ENCODE peak calls at places on chromosomes 5 and 9, in nine cellular contexts. U is amniotic stem cell; D is spleen; G is activated T-cell treated with anti-CD3 and anti-CD28 coated beads, Interleukin-2, amount 50 U/mL, for 4 hours; A is GM04503; I is heart right ventricle; B is omental fat pad; E is psoas muscle; X is NCI-H1092. C is an unnamed sample.

GRCh38 chr9:126298319-126298801 is 28.3 kb upstream of the MVB12B start:
- DNase-seq in U (no peak), D (no peak), G (no peak), A (no peak), I (no peak), B (no peak), E (no peak), X (no peak), C (no peak)

GRCh38 chr5:75234251-75234650 is 2.4 kb downstream of the ANKRD31 start:
- DNase-seq in U (no peak), D (no peak), G (no peak), A (no peak), I (no peak), B (no peak), E (no peak), X (no peak), C (no peak)

GRCh38 chr5:64566531-64566930 is 60.7 kb downstream of the RGS7BP start:
- DNase-seq in U (no peak), D (no peak), G (no peak), A (no peak), I (no peak), B (no peak), E (no peak), X (no peak), C (no peak)

GRCh38 chr5:106374956-106375355 is 1295.8 kb downstream of the EFNA5 start:
- DNase-seq in U (no peak), D (no peak), G (no peak), A (no peak), I (no peak), B (no peak), E (no peak), X (no peak), C (peak; percentile 62)

GRCh38 chr5:5533927-5534326 is 111.5 kb downstream of the ICE1 start:
- DNase-seq in U (no peak), D (no peak), G (no peak), A (no peak), I (no peak), B (no peak), E (no peak), X (no peak), C (no peak)

GRCh38 chr9:818958-819357 is 22.5 kb upstream of the DMRT1 start:
- DNase-seq in U (no peak), D (no peak), G (no peak), A (no peak), I (no peak), B (no peak), E (no peak), X (no peak), C (no peak)

GRCh38 chr5:66307647-66308257 is 163.7 kb downstream of the SREK1 start:
- DNase-seq in U (peak; percentile 37), D (no peak), G (no peak), A (peak; percentile 27), I (no peak), B (no peak), E (no peak), X (peak; percentile 33), C (peak; percentile 68)

GRCh38 chr9:121916008-121916407 is 177.1 kb downstream of the TTLL11 start:
- DNase-seq in U (no peak), D (no peak), G (no peak), A (no peak), I (no peak), B (no peak), E (no peak), X (no peak), C (no peak)

GRCh38 chr9:126386088-126386487 is 59.5 kb downstream of the MVB12B start:
- DNase-seq in U (no peak), D (no peak), G (no peak), A (no peak), I (no peak), B (no peak), E (no peak), X (no peak), C (peak; percentile 24)

GRCh38 chr5:99058466-99058865 is 129.7 kb upstream of the CHD1 start:
- DNase-seq in U (no peak), D (no peak), G (no peak), A (no peak), I (no peak), B (no peak), E (no peak), X (no peak), C (no peak)

GRCh38 chr5:86979801-86980510 is 287.7 kb upstream of the RASA1 start:
- DNase-seq in U (peak; percentile 4), D (no peak), G (no peak), A (peak; percentile 39), I (no peak), B (no peak), E (no peak), X (no peak), C (peak; percentile 82)

GRCh38 chr9:101399641-101399965 is 952 bp downstream of the ZNF189 start:
- DNase-seq in U (no peak), D (no peak), G (no peak), A (no peak), I (no peak), B (no peak), E (no peak), X (no peak), C (peak; percentile 4)

GRCh38 chr9:134592018-134592818 is 49.4 kb upstream of the COL5A1 start:
- DNase-seq in U (peak; percentile 31), D (no peak), G (no peak), A (peak; percentile 86), I (peak; percentile 48), B (no peak), E (peak; percentile 87), X (no peak), C (peak; percentile 94)

GRCh38 chr9:32180597-32180996 is 203.8 kb upstream of the ACO1 start:
- DNase-seq in U (no peak), D (no peak), G (no peak), A (no peak), I (no peak), B (no peak), E (no peak), X (no peak), C (no peak)

GRCh38 chr5:139698461-139699146 is 50.5 kb downstream of the CXXC5 start:
- DNase-seq in U (no peak), D (peak; percentile 84), G (no peak), A (peak; percentile 46), I (peak; percentile 87), B (peak; percentile 52), E (peak; percentile 86), X (no peak), C (peak; percentile 89)

GRCh38 chr5:174195517-174195916 is 150.0 kb downstream of the NSG2 start:
- DNase-seq in U (no peak), D (no peak), G (no peak), A (no peak), I (no peak), B (no peak), E (no peak), X (no peak), C (no peak)

GRCh38 chr5:139668924-139669680 is 21.0 kb downstream of the CXXC5 start:
- DNase-seq in U (no peak), D (no peak), G (no peak), A (no peak), I (no peak), B (no peak), E (no peak), X (no peak), C (no peak)

GRCh38 chr5:1009359-1010180 is 968 bp downstream of the NKD2 start:
- DNase-seq in U (no peak), D (peak; percentile 70), G (no peak), A (no peak), I (peak; percentile 15), B (peak; percentile 21), E (peak; percentile 49), X (no peak), C (no peak)

GRCh38 chr9:98326402-98327248 is 71.2 kb upstream of the TBC1D2 start:
- DNase-seq in U (no peak), D (peak; percentile 4), G (no peak), A (no peak), I (no peak), B (no peak), E (no peak), X (no peak), C (peak; percentile 56)

GRCh38 chr9:37295796-37296195 is 126.7 kb upstream of the GRHPR start:
- DNase-seq in U (no peak), D (no peak), G (no peak), A (no peak), I (no peak), B (no peak), E (no peak), X (no peak), C (no peak)

GRCh38 chr5:13989832-13990231 is 45.3 kb upstream of the DNAH5 start:
- DNase-seq in U (no peak), D (no peak), G (no peak), A (no peak), I (no peak), B (no peak), E (no peak), X (no peak), C (no peak)

GRCh38 chr9:16429671-16430070 is 440.8 kb downstream of the BNC2 start:
- DNase-seq in U (no peak), D (no peak), G (no peak), A (no peak), I (no peak), B (no peak), E (no peak), X (no peak), C (no peak)

GRCh38 chr5:1523480-1523792 is 324 bp downstream of the LPCAT1 start:
- DNase-seq in U (no peak), D (peak; percentile 91), G (peak; percentile 27), A (no peak), I (no peak), B (no peak), E (no peak), X (peak; percentile 26), C (no peak)

GRCh38 chr5:66010476-66010875 is 84.1 kb downstream of the ERBIN start:
- DNase-seq in U (no peak), D (no peak), G (no peak), A (peak; percentile 14), I (no peak), B (no peak), E (no peak), X (no peak), C (peak; percentile 16)

GRCh38 chr9:111429175-111429574 is 55.0 kb downstream of the ECPAS start:
- DNase-seq in U (no peak), D (no peak), G (no peak), A (no peak), I (no peak), B (no peak), E (no peak), X (no peak), C (peak; percentile 29)

GRCh38 chr5:10503997-10504761 is 59.7 kb upstream of the ANKRD33B start:
- DNase-seq in U (no peak), D (peak; percentile 70), G (no peak), A (no peak), I (no peak), B (no peak), E (no peak), X (no peak), C (peak; percentile 47)

GRCh38 chr9:120909904-120910303 is 16.7 kb downstream of the TRAF1 start:
- DNase-seq in U (no peak), D (no peak), G (peak; percentile 75), A (no peak), I (no peak), B (no peak), E (no peak), X (no peak), C (peak; percentile 86)

GRCh38 chr5:128927644-128928043 is 37.6 kb upstream of the SLC27A6 start:
- DNase-seq in U (no peak), D (no peak), G (no peak), A (no peak), I (no peak), B (no peak), E (no peak), X (no peak), C (no peak)

GRCh38 chr9:112069318-112070169 is 105.6 kb downstream of the SUSD1 start:
- DNase-seq in U (no peak), D (no peak), G (no peak), A (no peak), I (no peak), B (no peak), E (no peak), X (no peak), C (peak; percentile 48)

GRCh38 chr9:117063721-117064471 is 351.0 kb downstream of the ASTN2 start:
- DNase-seq in U (no peak), D (no peak), G (no peak), A (no peak), I (no peak), B (no peak), E (no peak), X (no peak), C (no peak)

GRCh38 chr9:22813520-22813919 is 366.9 kb downstream of the DMRTA1 start:
- DNase-seq in U (peak; percentile 5), D (no peak), G (no peak), A (no peak), I (no peak), B (no peak), E (no peak), X (peak; percentile 50), C (peak; percentile 67)